ENCODE peak calls at places on chromosomes 13 and 19, in four cellular contexts. One of them, this sample, is unnamed.

GRCh38 chr19:13104848-13105646 is 2.4 kb upstream of the LYL1 start:
- DNase-seq in transverse colon: no peak
- DNase-seq in sigmoid colon: no peak
- DNase-seq in SK-N-SH: no peak
- DNase-seq in this sample: no peak

GRCh38 chr19:21202865-21203494 is 61.1 kb downstream of the ZNF431 start:
- DNase-seq in transverse colon: no peak
- DNase-seq in sigmoid colon: no peak
- DNase-seq in SK-N-SH: peak; percentile 49
- DNase-seq in this sample: no peak

GRCh38 chr13:98506343-98507059 is 70.4 kb downstream of the STK24 start:
- DNase-seq in transverse colon: no peak
- DNase-seq in sigmoid colon: no peak
- DNase-seq in SK-N-SH: no peak
- DNase-seq in this sample: no peak

GRCh38 chr13:42113478-42113877 is 65.0 kb downstream of the DGKH start:
- DNase-seq in transverse colon: no peak
- DNase-seq in sigmoid colon: no peak
- DNase-seq in SK-N-SH: no peak
- DNase-seq in this sample: no peak

GRCh38 chr13:32098275-32098674 is 66.7 kb downstream of the FRY start:
- DNase-seq in transverse colon: no peak
- DNase-seq in sigmoid colon: no peak
- DNase-seq in SK-N-SH: no peak
- DNase-seq in this sample: no peak

GRCh38 chr19:38209671-38210457 is 14.2 kb downstream of the DPF1 start:
- DNase-seq in transverse colon: peak; percentile 47
- DNase-seq in sigmoid colon: peak; percentile 92
- DNase-seq in SK-N-SH: peak; percentile 79
- DNase-seq in this sample: peak; percentile 49

GRCh38 chr13:107864543-107865460 is 350.5 kb downstream of the LIG4 start:
- DNase-seq in transverse colon: no peak
- DNase-seq in sigmoid colon: no peak
- DNase-seq in SK-N-SH: peak; percentile 29
- DNase-seq in this sample: no peak

GRCh38 chr13:44934724-44935123 is 54.5 kb downstream of the NUFIP1 start:
- DNase-seq in transverse colon: no peak
- DNase-seq in sigmoid colon: no peak
- DNase-seq in SK-N-SH: no peak
- DNase-seq in this sample: no peak

GRCh38 chr13:69720278-69720983 is 387.2 kb upstream of the ATXN8OS start:
- DNase-seq in transverse colon: peak; percentile 30
- DNase-seq in sigmoid colon: no peak
- DNase-seq in SK-N-SH: no peak
- DNase-seq in this sample: no peak

GRCh38 chr13:30058429-30058828 is 208.0 kb upstream of the UBL3 start:
- DNase-seq in transverse colon: no peak
- DNase-seq in sigmoid colon: no peak
- DNase-seq in SK-N-SH: no peak
- DNase-seq in this sample: no peak

GRCh38 chr19:46885411-46885810 is 24.6 kb downstream of the ARHGAP35 start:
- DNase-seq in transverse colon: no peak
- DNase-seq in sigmoid colon: no peak
- DNase-seq in SK-N-SH: no peak
- DNase-seq in this sample: no peak

GRCh38 chr13:50224534-50224933 is 209.3 kb downstream of the KCNRG start:
- DNase-seq in transverse colon: no peak
- DNase-seq in sigmoid colon: no peak
- DNase-seq in SK-N-SH: no peak
- DNase-seq in this sample: no peak

GRCh38 chr19:461664-462551 is 1.1 kb upstream of the SHC2 start:
- DNase-seq in transverse colon: peak; percentile 67
- DNase-seq in sigmoid colon: peak; percentile 80
- DNase-seq in SK-N-SH: peak; percentile 77
- DNase-seq in this sample: peak; percentile 78

GRCh38 chr19:37966211-37967072 is 59.4 kb downstream of the SIPA1L3 start:
- DNase-seq in transverse colon: no peak
- DNase-seq in sigmoid colon: no peak
- DNase-seq in SK-N-SH: no peak
- DNase-seq in this sample: no peak

GRCh38 chr13:73366241-73366640 is 307.4 kb downstream of the KLF5 start:
- DNase-seq in transverse colon: no peak
- DNase-seq in sigmoid colon: no peak
- DNase-seq in SK-N-SH: no peak
- DNase-seq in this sample: no peak

GRCh38 chr19:14089662-14090508 is 666 bp downstream of the SAMD1 start:
- DNase-seq in transverse colon: peak; percentile 63
- DNase-seq in sigmoid colon: no peak
- DNase-seq in SK-N-SH: peak; percentile 85
- DNase-seq in this sample: peak; percentile 62

GRCh38 chr19:32890326-32890725 is 20.8 kb upstream of the SLC7A9 start:
- DNase-seq in transverse colon: no peak
- DNase-seq in sigmoid colon: no peak
- DNase-seq in SK-N-SH: no peak
- DNase-seq in this sample: no peak

GRCh38 chr19:12995596-12996541 is 594 bp downstream of the NFIX start:
- DNase-seq in transverse colon: no peak
- DNase-seq in sigmoid colon: no peak
- DNase-seq in SK-N-SH: peak; percentile 87
- DNase-seq in this sample: no peak

GRCh38 chr19:24078688-24079087 is 8.3 kb upstream of the ZNF254 start:
- DNase-seq in transverse colon: no peak
- DNase-seq in sigmoid colon: no peak
- DNase-seq in SK-N-SH: no peak
- DNase-seq in this sample: no peak

GRCh38 chr13:40637644-40638043 is 28.8 kb downstream of the FOXO1 start:
- DNase-seq in transverse colon: peak; percentile 67
- DNase-seq in sigmoid colon: no peak
- DNase-seq in SK-N-SH: no peak
- DNase-seq in this sample: peak; percentile 45

GRCh38 chr13:64753606-64754005 is 2476.5 kb downstream of the PCDH9 start:
- DNase-seq in transverse colon: no peak
- DNase-seq in sigmoid colon: no peak
- DNase-seq in SK-N-SH: no peak
- DNase-seq in this sample: no peak

GRCh38 chr13:28048768-28049167 is 51.6 kb downstream of the FLT3 start:
- DNase-seq in transverse colon: no peak
- DNase-seq in sigmoid colon: no peak
- DNase-seq in SK-N-SH: no peak
- DNase-seq in this sample: no peak

GRCh38 chr13:110368408-110368807 is 61.3 kb downstream of the COL4A2 start:
- DNase-seq in transverse colon: no peak
- DNase-seq in sigmoid colon: no peak
- DNase-seq in SK-N-SH: no peak
- DNase-seq in this sample: no peak

GRCh38 chr13:27636624-27637288 is 15.1 kb downstream of the POLR1D start:
- DNase-seq in transverse colon: no peak
- DNase-seq in sigmoid colon: no peak
- DNase-seq in SK-N-SH: no peak
- DNase-seq in this sample: no peak

GRCh38 chr19:3322199-3322978 is 44.0 kb upstream of the NFIC start:
- DNase-seq in transverse colon: no peak
- DNase-seq in sigmoid colon: no peak
- DNase-seq in SK-N-SH: no peak
- DNase-seq in this sample: no peak

GRCh38 chr19:3323704-3324103 is 42.7 kb upstream of the NFIC start:
- DNase-seq in transverse colon: no peak
- DNase-seq in sigmoid colon: peak; percentile 33
- DNase-seq in SK-N-SH: no peak
- DNase-seq in this sample: no peak

GRCh38 chr19:3325451-3325850 is 40.9 kb upstream of the NFIC start:
- DNase-seq in transverse colon: no peak
- DNase-seq in sigmoid colon: no peak
- DNase-seq in SK-N-SH: no peak
- DNase-seq in this sample: no peak

GRCh38 chr19:3323026-3323425 is 43.4 kb upstream of the NFIC start:
- DNase-seq in transverse colon: no peak
- DNase-seq in sigmoid colon: peak; percentile 25
- DNase-seq in SK-N-SH: no peak
- DNase-seq in this sample: no peak

DNA sequence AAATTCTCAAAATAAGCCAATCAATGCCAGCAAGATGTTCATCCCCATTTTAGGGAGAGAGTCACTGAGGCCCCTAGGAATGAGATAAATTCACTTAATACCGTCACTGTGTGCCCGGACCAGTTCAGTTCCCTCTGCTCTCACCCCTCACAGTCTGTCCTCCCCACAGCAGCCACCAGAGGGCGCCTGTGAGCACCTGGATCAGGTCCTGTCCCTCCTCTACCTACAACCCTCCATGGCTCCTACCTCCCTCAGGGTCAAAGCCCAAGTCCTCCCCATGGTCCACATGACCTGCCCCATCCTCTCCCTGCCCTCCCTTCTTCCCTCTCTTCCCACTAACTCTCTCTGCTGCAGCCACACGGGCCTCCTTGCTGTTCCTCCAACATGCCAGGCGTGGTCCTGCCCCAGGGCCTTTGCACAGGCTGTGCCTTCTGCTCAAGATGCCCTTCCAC is 42.0 kb upstream of the NFIC start:
- DNase-seq in transverse colon: peak; percentile 78
- DNase-seq in sigmoid colon: peak; percentile 80
- DNase-seq in SK-N-SH: peak; percentile 74
- DNase-seq in this sample: peak; percentile 77
- TF ChIP-seq CTCF in transverse colon: peak; percentile 63
- TF ChIP-seq CTCF in sigmoid colon: peak; percentile 54
- TF ChIP-seq CTCF in SK-N-SH: peak; percentile 80
- TF ChIP-seq CTCF in this sample: peak; percentile 66

GRCh38 chr19:2540646-2541454 is 64.9 kb downstream of the GADD45B start:
- DNase-seq in transverse colon: peak; percentile 82
- DNase-seq in sigmoid colon: peak; percentile 98
- DNase-seq in SK-N-SH: no peak
- DNase-seq in this sample: peak; percentile 89
- TF ChIP-seq EP300 in transverse colon: peak; percentile 31
- TF ChIP-seq EP300 in sigmoid colon: peak; percentile 53
- TF ChIP-seq EP300 in SK-N-SH: peak; percentile 93
- TF ChIP-seq EP300 in this sample: no peak

GRCh38 chr19:4018140-4018613 is 10.6 kb downstream of the PIAS4 start:
- DNase-seq in transverse colon: no peak
- DNase-seq in sigmoid colon: no peak
- DNase-seq in SK-N-SH: no peak
- DNase-seq in this sample: no peak

GRCh38 chr19:4015705-4016402 is 8.3 kb downstream of the PIAS4 start:
- DNase-seq in transverse colon: no peak
- DNase-seq in sigmoid colon: peak; percentile 82
- DNase-seq in SK-N-SH: peak; percentile 83
- DNase-seq in this sample: no peak

GRCh38 chr19:4016903-4017638 is 9.5 kb downstream of the PIAS4 start:
- DNase-seq in transverse colon: no peak
- DNase-seq in sigmoid colon: no peak
- DNase-seq in SK-N-SH: no peak
- DNase-seq in this sample: no peak

GRCh38 chr19:4014541-4015491 is 7.3 kb downstream of the PIAS4 start:
- DNase-seq in transverse colon: no peak
- DNase-seq in sigmoid colon: peak; percentile 77
- DNase-seq in SK-N-SH: peak; percentile 70
- DNase-seq in this sample: peak; percentile 55

DNA sequence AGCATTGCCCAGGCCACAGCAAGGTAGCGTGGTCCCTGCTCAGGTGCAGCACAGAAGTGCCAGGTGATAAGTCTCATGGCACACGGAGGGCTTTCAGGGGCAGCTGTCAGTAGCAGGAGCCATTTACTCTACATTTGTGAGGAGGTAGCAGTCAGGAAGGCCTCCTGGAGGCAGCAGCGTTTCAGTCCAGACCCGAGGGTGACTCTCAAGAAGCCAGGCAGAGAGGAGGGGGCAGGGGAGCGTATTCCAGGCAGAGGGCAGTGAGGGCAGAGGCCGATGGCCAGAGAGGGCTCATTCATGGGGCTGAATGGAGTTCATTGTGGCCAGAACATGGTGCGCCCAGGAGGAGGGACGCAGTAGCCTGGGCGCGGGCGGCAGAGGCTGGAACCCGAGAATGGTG is 8.9 kb downstream of the PIAS4 start:
- DNase-seq in transverse colon: no peak
- DNase-seq in sigmoid colon: no peak
- DNase-seq in SK-N-SH: no peak
- DNase-seq in this sample: no peak
- TF ChIP-seq CTCF in transverse colon: no peak
- TF ChIP-seq CTCF in sigmoid colon: no peak
- TF ChIP-seq CTCF in SK-N-SH: no peak
- TF ChIP-seq CTCF in this sample: no peak

GRCh38 chr19:49866933-49867782 is at the start of gene PNKP:
- DNase-seq in transverse colon: peak; percentile 92
- DNase-seq in sigmoid colon: peak; percentile 95
- DNase-seq in SK-N-SH: peak; percentile 92
- DNase-seq in this sample: peak; percentile 89
- TF ChIP-seq EP300 in transverse colon: no peak
- TF ChIP-seq EP300 in sigmoid colon: no peak
- TF ChIP-seq EP300 in SK-N-SH: no peak
- TF ChIP-seq EP300 in this sample: peak; percentile 3

GRCh38 chr13:49098771-49099512 is 121.2 kb upstream of the MLNR start:
- DNase-seq in transverse colon: no peak
- DNase-seq in sigmoid colon: no peak
- DNase-seq in SK-N-SH: peak; percentile 9
- DNase-seq in this sample: no peak
- TF ChIP-seq CTCF in transverse colon: no peak
- TF ChIP-seq CTCF in sigmoid colon: peak; percentile 11
- TF ChIP-seq CTCF in SK-N-SH: peak; percentile 47
- TF ChIP-seq CTCF in this sample: peak; percentile 41

DNA sequence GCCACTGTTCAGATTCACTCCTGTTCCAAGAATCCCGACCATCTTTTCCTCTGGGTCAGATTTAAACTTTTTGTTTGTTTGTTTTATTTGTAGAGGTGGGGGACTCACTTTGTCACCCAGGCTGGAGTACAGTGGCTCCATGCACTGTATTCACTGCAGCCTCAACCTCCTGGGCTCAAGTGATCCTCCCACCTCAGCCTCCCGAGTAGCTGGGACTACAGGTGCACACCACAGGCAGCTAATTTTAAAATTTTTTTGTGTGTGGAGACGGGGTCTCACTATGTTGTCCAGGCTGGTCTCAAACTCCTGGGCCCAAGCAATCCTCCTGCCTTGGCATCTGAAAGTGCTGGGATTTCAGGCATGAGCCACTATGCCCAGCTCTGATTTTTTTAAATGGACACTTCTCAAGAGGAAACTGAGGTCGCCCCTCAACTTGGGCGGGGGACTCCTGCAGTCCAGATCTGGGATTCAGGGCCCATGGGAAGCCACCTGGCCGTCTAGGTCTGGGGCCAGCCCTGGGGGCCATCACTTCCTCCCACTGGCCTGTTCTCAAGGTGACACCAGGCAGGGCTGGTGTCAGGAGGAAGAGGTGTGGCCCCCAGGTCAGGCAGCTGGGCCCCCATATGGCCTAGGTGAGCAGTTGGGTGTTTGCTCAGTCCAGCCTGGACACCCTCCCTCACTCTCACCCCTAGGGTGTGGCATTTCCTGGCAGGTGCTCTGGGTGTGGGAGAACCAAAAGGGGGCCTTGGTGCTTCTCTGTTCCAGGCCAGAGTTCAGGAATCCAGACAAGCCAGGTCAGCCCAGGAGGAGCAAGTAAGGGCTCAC is 1.3 kb downstream of the B3GNT3 start:
- DNase-seq in transverse colon: peak; percentile 87
- DNase-seq in sigmoid colon: no peak
- DNase-seq in SK-N-SH: no peak
- DNase-seq in this sample: peak; percentile 77
- TF ChIP-seq EP300 in transverse colon: peak; percentile 97
- TF ChIP-seq EP300 in sigmoid colon: no peak
- TF ChIP-seq EP300 in SK-N-SH: no peak
- TF ChIP-seq EP300 in this sample: no peak

This sample was measured in stomach.